ENCODE peak calls at places on chromosomes 11 and 22, in four cellular contexts. Y is frontal cortex, A is progenitor cell of endocrine pancreas, R is NCI-H774. N is an unnamed sample.

GRCh38 chr11:50164050-50164449 is 131.4 kb downstream of the OR4C45 start:
- DNase-seq in Y (no peak), A (no peak), R (no peak), N (no peak)

GRCh38 chr11:11179239-11179638 is 173.8 kb downstream of the CSNK2A3 start:
- DNase-seq in Y (peak), A (no peak), R (no peak), N (peak)

GRCh38 chr11:45100338-45100737 is 46.1 kb upstream of the PRDM11 start:
- DNase-seq in Y (no peak), A (no peak), R (no peak), N (no peak)

GRCh38 chr11:11577932-11578331 is 43.9 kb downstream of the GALNT18 start:
- DNase-seq in Y (no peak), A (no peak), R (no peak), N (no peak)

GRCh38 chr11:27545946-27546345 is 39.4 kb upstream of the LIN7C start:
- DNase-seq in Y (no peak), A (no peak), R (no peak), N (no peak)

GRCh38 chr11:62804310-62805043 is 763 bp downstream of the NXF1 start:
- DNase-seq in Y (no peak), A (no peak), R (no peak), N (no peak)

GRCh38 chr11:99601179-99601578 is 580.4 kb downstream of the CNTN5 start:
- DNase-seq in Y (no peak), A (no peak), R (no peak), N (no peak)

GRCh38 chr11:133413726-133414125 is 118.6 kb downstream of the OPCML start:
- DNase-seq in Y (no peak), A (no peak), R (no peak), N (no peak)

GRCh38 chr11:11732116-11732515 is 109.7 kb upstream of the USP47 start:
- DNase-seq in Y (no peak), A (no peak), R (no peak), N (no peak)

GRCh38 chr11:74283580-74284180 is 27.8 kb downstream of the P4HA3 start:
- DNase-seq in Y (no peak), A (no peak), R (peak), N (no peak)

GRCh38 chr11:112366777-112367176 is 106.1 kb upstream of the PLET1 start:
- DNase-seq in Y (no peak), A (no peak), R (no peak), N (no peak)

GRCh38 chr22:44341431-44342346 is 28.9 kb upstream of the SHISAL1 start:
- DNase-seq in Y (no peak), A (no peak), R (no peak), N (no peak)

GRCh38 chr22:38513063-38513462 is 7.0 kb upstream of the DDX17 start:
- DNase-seq in Y (no peak), A (no peak), R (no peak), N (no peak)